ENCODE peak calls at places on chromosome 11, in seven cellular contexts. Q is HCT116, M is hepatocyte, B is GM23338, O is PC-3, J is neural progenitor cell, N is MM.1S. V is an unnamed sample.

GRCh38 chr11:30107899-30108298 is 91.1 kb upstream of the KCNA4 start:
- DNase-seq in Q (no peak), M (peak; percentile 44), B (no peak), O (peak; percentile 39), J (no peak), N (no peak), V (peak; percentile 85)

GRCh38 chr11:46677991-46678740 is 22.3 kb downstream of the ARHGAP1 start:
- DNase-seq in Q (no peak), M (no peak), B (no peak), O (no peak), J (no peak), N (no peak), V (peak; percentile 49)

GRCh38 chr11:62430350-62430749 is 11.5 kb downstream of the SCGB1A1 start:
- DNase-seq in Q (no peak), M (no peak), B (no peak), O (no peak), J (no peak), N (no peak), V (peak; percentile 13)

GRCh38 chr11:122601131-122602125 is 54.1 kb upstream of the UBASH3B start:
- DNase-seq in Q (no peak), M (peak; percentile 68), B (no peak), O (peak; percentile 27), J (no peak), N (no peak), V (peak; percentile 90)

GRCh38 chr11:47099213-47099917 is 77.3 kb downstream of the ARFGAP2 start:
- DNase-seq in Q (no peak), M (no peak), B (no peak), O (no peak), J (no peak), N (no peak), V (no peak)

GRCh38 chr11:134597452-134597851 is 185.4 kb upstream of the B3GAT1 start:
- DNase-seq in Q (no peak), M (no peak), B (no peak), O (no peak), J (no peak), N (no peak), V (no peak)

GRCh38 chr11:44861829-44862545 is 88.7 kb downstream of the TP53I11 start:
- DNase-seq in Q (peak; percentile 89), M (peak; percentile 86), B (peak; percentile 64), O (peak; percentile 97), J (peak; percentile 58), N (peak; percentile 98), V (peak; percentile 99)

GRCh38 chr11:31412946-31413345 is 43.3 kb downstream of the DNAJC24 start:
- DNase-seq in Q (no peak), M (no peak), B (no peak), O (peak; percentile 32), J (no peak), N (no peak), V (peak; percentile 71)

GRCh38 chr11:10942621-10943020 is 84.8 kb upstream of the ZBED5 start:
- DNase-seq in Q (no peak), M (no peak), B (no peak), O (peak; percentile 10), J (no peak), N (no peak), V (peak; percentile 50)

GRCh38 chr11:95296165-95296564 is 65.2 kb upstream of the SESN3 start:
- DNase-seq in Q (no peak), M (peak; percentile 48), B (no peak), O (no peak), J (no peak), N (no peak), V (no peak)

GRCh38 chr11:63764201-63764711 is 4.3 kb downstream of the ZFTA start:
- DNase-seq in Q (no peak), M (peak; percentile 10), B (no peak), O (no peak), J (peak; percentile 83), N (no peak), V (no peak)

GRCh38 chr11:69862797-69863543 is 43.8 kb upstream of the FGF3 start:
- DNase-seq in Q (no peak), M (no peak), B (no peak), O (no peak), J (no peak), N (no peak), V (no peak)

GRCh38 chr11:35907648-35908431 is 36.0 kb upstream of the LDLRAD3 start:
- DNase-seq in Q (peak; percentile 54), M (peak; percentile 43), B (no peak), O (peak; percentile 87), J (no peak), N (no peak), V (peak; percentile 17)

GRCh38 chr11:120532511-120533196 is 21.1 kb downstream of the GRIK4 start:
- DNase-seq in Q (no peak), M (no peak), B (no peak), O (no peak), J (peak; percentile 62), N (no peak), V (peak; percentile 85)

GRCh38 chr11:128417607-128418324 is 169.6 kb downstream of the ETS1 start:
- DNase-seq in Q (no peak), M (no peak), B (no peak), O (peak; percentile 78), J (no peak), N (no peak), V (peak; percentile 93)

GRCh38 chr11:70507466-70508230 is 109.3 kb downstream of the CTTN start:
- DNase-seq in Q (no peak), M (no peak), B (no peak), O (no peak), J (no peak), N (no peak), V (no peak)

GRCh38 chr11:119828819-119829218 is 99.8 kb upstream of the NECTIN1 start:
- DNase-seq in Q (no peak), M (no peak), B (no peak), O (no peak), J (no peak), N (no peak), V (no peak)

GRCh38 chr11:125167292-125167953 is 2.9 kb downstream of the PKNOX2 start:
- DNase-seq in Q (no peak), M (peak; percentile 46), B (peak; percentile 76), O (no peak), J (peak; percentile 87), N (no peak), V (no peak)

GRCh38 chr11:2951235-2952110 is 22.3 kb upstream of the PHLDA2 start:
- DNase-seq in Q (no peak), M (no peak), B (no peak), O (no peak), J (no peak), N (no peak), V (peak; percentile 75)

DNA sequence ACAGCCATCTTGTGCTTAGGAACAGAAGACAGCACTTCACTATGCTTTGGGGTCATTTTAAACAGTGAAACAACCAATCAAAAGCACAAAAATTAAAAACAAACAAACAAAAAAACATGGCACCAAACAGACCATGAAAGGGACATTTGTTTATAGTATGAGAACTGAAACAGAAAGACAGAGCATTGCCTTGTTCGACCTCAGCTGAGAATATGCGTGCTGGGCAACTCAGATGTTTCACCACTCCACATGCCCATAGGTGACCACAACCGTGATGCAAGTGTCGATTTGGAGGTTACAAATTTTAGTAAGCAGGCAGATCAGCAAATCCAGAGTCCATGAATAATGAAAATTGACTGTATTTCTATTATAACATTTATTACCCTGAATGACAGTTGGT is 30.0 kb downstream of the NNMT start:
- DNase-seq in Q (no peak), M (no peak), B (no peak), O (no peak), J (no peak), N (peak; percentile 69), V (no peak)
- H3K4me3 ChIP-seq in Q (no peak overlapping the region), M (no peak overlapping the region), B (no peak overlapping the region), O (no peak overlapping the region), J (no peak overlapping the region), N (no peak overlapping the region), V (no peak overlapping the region)

GRCh38 chr11:130413383-130414106 is 14.9 kb downstream of the ADAMTS8 start:
- DNase-seq in Q (no peak), M (no peak), B (no peak), O (peak; percentile 97), J (no peak), N (no peak), V (peak; percentile 98)

GRCh38 chr11:130416537-130416896 is 11.9 kb downstream of the ADAMTS8 start:
- DNase-seq in Q (no peak), M (no peak), B (no peak), O (no peak), J (no peak), N (no peak), V (no peak)

GRCh38 chr11:130415719-130416536 is 12.5 kb downstream of the ADAMTS8 start:
- DNase-seq in Q (no peak), M (no peak), B (no peak), O (no peak), J (no peak), N (no peak), V (no peak)

GRCh38 chr11:130416906-130417305 is 11.5 kb downstream of the ADAMTS8 start:
- DNase-seq in Q (no peak), M (no peak), B (no peak), O (no peak), J (no peak), N (no peak), V (no peak)

GRCh38 chr11:130414107-130415088 is 14.0 kb downstream of the ADAMTS8 start:
- DNase-seq in Q (no peak), M (no peak), B (no peak), O (no peak), J (no peak), N (no peak), V (peak; percentile 49)
- TF ChIP-seq EZH2 in Q (no peak), M (no peak), B (no peak), O (no peak), J (no peak), N (no peak), V (no peak)

DNA sequence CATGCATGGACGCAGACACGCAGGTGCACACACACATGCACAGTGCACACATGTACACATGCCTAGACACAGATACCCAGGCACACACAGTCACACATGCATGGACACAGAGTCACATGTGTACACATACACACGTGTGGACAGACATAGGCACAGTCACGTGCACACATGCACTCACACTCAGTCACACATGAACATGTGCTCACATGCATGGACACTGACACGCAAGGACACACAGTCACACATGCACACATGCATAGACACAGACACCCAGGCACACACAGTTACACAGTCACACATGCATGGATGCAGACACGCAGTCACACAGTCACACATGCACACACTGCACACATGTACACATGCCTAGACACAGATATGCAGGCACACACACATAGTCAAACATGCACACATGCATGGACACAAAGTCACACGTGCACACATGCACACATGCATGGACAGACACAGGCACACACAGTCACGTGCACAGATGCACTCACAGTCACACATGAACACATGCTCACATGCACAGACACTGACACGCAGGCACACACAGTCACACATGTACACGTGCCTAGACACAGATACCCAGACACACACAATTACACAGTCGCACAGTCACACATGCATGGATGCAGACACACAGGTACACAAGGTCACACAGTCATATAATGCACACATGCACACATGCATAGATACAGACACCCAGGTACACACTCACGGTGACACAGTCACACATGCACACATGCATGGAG is 16.8 kb downstream of the MUC2 start:
- DNase-seq in Q (no peak), M (no peak), B (no peak), O (no peak), J (no peak), N (no peak), V (no peak)
- TF ChIP-seq EZH2phosphoT487 in Q (no peak), M (no peak), B (no peak), O (no peak), J (no peak), N (no peak), V (no peak)

DNA sequence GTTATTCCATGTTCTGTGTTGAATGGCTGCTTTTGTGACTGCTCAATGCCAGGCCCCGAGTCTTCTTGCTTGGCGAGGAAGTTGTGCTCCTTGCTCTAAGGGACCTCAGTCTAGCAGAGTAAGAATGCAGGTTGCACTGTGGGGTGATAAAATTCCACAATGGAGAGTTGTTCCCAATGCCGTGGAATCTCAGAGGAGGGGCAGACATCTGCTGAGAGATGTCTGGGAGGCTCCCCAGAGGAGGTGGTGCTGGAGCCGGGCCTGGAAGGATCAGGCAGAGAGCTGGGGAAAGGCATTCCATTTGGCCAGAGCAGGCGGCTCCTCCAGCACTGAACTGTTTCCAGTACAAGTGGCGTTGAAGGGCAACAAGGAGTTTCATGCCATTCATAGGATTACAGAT is 55.2 kb downstream of the ST3GAL4 start:
- DNase-seq in Q (no peak), M (no peak), B (no peak), O (no peak), J (no peak), N (no peak), V (peak; percentile 55)
- H3K4me3 ChIP-seq in Q (no peak overlapping the region), M (no peak overlapping the region), B (no peak overlapping the region), O (no peak overlapping the region), J (no peak overlapping the region), N (no peak overlapping the region), V (no peak overlapping the region)

V was measured in GM23248.